ENCODE peak calls at places on chromosomes 2 and 18, in ten cellular contexts. One of them, this sample, is unnamed.
A peak's percentile ranks its signal among the peaks of the same experiment; 100 is the strongest.

GRCh38 chr2:61793389-61793836 is 60.4 kb downstream of the FAM161A start:
- DNase-seq in heart right ventricle: peak; percentile 49
- DNase-seq in body of pancreas: peak; percentile 76
- DNase-seq in cardiac muscle cell: peak; percentile 67
- DNase-seq in AG09319: peak; percentile 12
- DNase-seq in Calu3: peak; percentile 80
- DNase-seq in Peyer's patch: peak; percentile 80
- DNase-seq in CD8-positive, alpha-beta T cell: peak; percentile 65
- DNase-seq in GM20000: peak; percentile 70
- DNase-seq in upper lobe of right lung: peak; percentile 67
- DNase-seq in this sample: peak; percentile 64

GRCh38 chr2:219457784-219458369 is 23.2 kb downstream of the SPEG start:
- DNase-seq in heart right ventricle: no peak
- DNase-seq in body of pancreas: no peak
- DNase-seq in cardiac muscle cell: peak; percentile 40
- DNase-seq in AG09319: no peak
- DNase-seq in Calu3: no peak
- DNase-seq in Peyer's patch: no peak
- DNase-seq in CD8-positive, alpha-beta T cell: no peak
- DNase-seq in GM20000: no peak
- DNase-seq in upper lobe of right lung: no peak
- DNase-seq in this sample: no peak

GRCh38 chr2:212831671-212832199 is 293.1 kb upstream of the ERBB4 start:
- DNase-seq in heart right ventricle: no peak
- DNase-seq in body of pancreas: no peak
- DNase-seq in cardiac muscle cell: no peak
- DNase-seq in AG09319: no peak
- DNase-seq in Calu3: no peak
- DNase-seq in Peyer's patch: no peak
- DNase-seq in CD8-positive, alpha-beta T cell: no peak
- DNase-seq in GM20000: peak; percentile 14
- DNase-seq in upper lobe of right lung: peak; percentile 57
- DNase-seq in this sample: no peak

GRCh38 chr2:161243873-161244272 is 64.4 kb upstream of the PSMD14 start:
- DNase-seq in heart right ventricle: no peak
- DNase-seq in body of pancreas: no peak
- DNase-seq in cardiac muscle cell: no peak
- DNase-seq in AG09319: no peak
- DNase-seq in Calu3: no peak
- DNase-seq in Peyer's patch: no peak
- DNase-seq in CD8-positive, alpha-beta T cell: peak; percentile 7
- DNase-seq in GM20000: peak; percentile 19
- DNase-seq in upper lobe of right lung: no peak
- DNase-seq in this sample: no peak

GRCh38 chr18:356763-357162 is 88.9 kb upstream of the THOC1 start:
- DNase-seq in heart right ventricle: no peak
- DNase-seq in body of pancreas: no peak
- DNase-seq in cardiac muscle cell: no peak
- DNase-seq in AG09319: no peak
- DNase-seq in Calu3: no peak
- DNase-seq in Peyer's patch: no peak
- DNase-seq in CD8-positive, alpha-beta T cell: no peak
- DNase-seq in GM20000: no peak
- DNase-seq in upper lobe of right lung: no peak
- DNase-seq in this sample: no peak

GRCh38 chr18:23994361-23994902 is 20.1 kb upstream of the TTC39C start:
- DNase-seq in heart right ventricle: no peak
- DNase-seq in body of pancreas: no peak
- DNase-seq in cardiac muscle cell: no peak
- DNase-seq in AG09319: peak; percentile 91
- DNase-seq in Calu3: peak; percentile 47
- DNase-seq in Peyer's patch: peak; percentile 74
- DNase-seq in CD8-positive, alpha-beta T cell: no peak
- DNase-seq in GM20000: no peak
- DNase-seq in upper lobe of right lung: no peak
- DNase-seq in this sample: no peak

GRCh38 chr18:72700961-72701710 is 157.0 kb upstream of the CBLN2 start:
- DNase-seq in heart right ventricle: no peak
- DNase-seq in body of pancreas: no peak
- DNase-seq in cardiac muscle cell: peak; percentile 44
- DNase-seq in AG09319: no peak
- DNase-seq in Calu3: no peak
- DNase-seq in Peyer's patch: no peak
- DNase-seq in CD8-positive, alpha-beta T cell: no peak
- DNase-seq in GM20000: no peak
- DNase-seq in upper lobe of right lung: no peak
- DNase-seq in this sample: no peak

GRCh38 chr2:32752952-32753351 is 125.1 kb downstream of the TTC27 start:
- DNase-seq in heart right ventricle: no peak
- DNase-seq in body of pancreas: no peak
- DNase-seq in cardiac muscle cell: peak; percentile 32
- DNase-seq in AG09319: no peak
- DNase-seq in Calu3: no peak
- DNase-seq in Peyer's patch: no peak
- DNase-seq in CD8-positive, alpha-beta T cell: no peak
- DNase-seq in GM20000: no peak
- DNase-seq in upper lobe of right lung: no peak
- DNase-seq in this sample: no peak

DNA sequence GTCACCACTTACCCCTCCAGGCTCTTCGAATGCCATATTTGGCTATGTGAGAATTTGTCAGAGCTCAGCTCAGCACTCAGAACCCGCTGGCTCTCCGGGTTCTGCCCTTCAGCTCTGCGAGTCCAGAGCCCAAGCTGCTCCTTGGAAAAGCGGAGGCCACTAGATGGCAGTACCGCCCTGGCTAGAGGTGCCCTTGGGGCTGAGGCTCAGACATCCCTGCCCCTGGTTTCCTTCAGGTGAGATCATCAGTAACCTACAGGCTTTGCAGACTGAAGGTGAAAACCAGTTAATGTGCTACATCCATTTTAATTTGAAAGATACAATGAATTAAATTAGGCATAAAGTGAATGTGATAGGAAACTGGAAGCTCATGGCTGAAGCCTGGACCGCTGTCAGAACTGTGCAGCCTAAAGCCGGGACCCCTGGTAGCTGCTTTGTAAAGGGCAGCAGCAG is 285.6 kb downstream of the AGAP1 start:
- DNase-seq in heart right ventricle: peak; percentile 67
- DNase-seq in body of pancreas: peak; percentile 80
- DNase-seq in cardiac muscle cell: peak; percentile 83
- DNase-seq in AG09319: peak; percentile 16
- DNase-seq in Calu3: peak; percentile 87
- DNase-seq in Peyer's patch: peak; percentile 84
- DNase-seq in CD8-positive, alpha-beta T cell: peak; percentile 51
- DNase-seq in GM20000: peak; percentile 70
- DNase-seq in upper lobe of right lung: peak; percentile 79
- DNase-seq in this sample: peak; percentile 80
- TF ChIP-seq CTCF in heart right ventricle: peak; percentile 83
- TF ChIP-seq CTCF in body of pancreas: peak; percentile 83
- TF ChIP-seq CTCF in cardiac muscle cell: peak; percentile 96
- TF ChIP-seq CTCF in AG09319: peak; percentile 95
- TF ChIP-seq CTCF in Calu3: peak; percentile 80
- TF ChIP-seq CTCF in Peyer's patch: peak; percentile 73
- TF ChIP-seq CTCF in CD8-positive, alpha-beta T cell: peak; percentile 35
- TF ChIP-seq CTCF in GM20000: peak; percentile 84
- TF ChIP-seq CTCF in upper lobe of right lung: peak; percentile 76
- TF ChIP-seq CTCF in this sample: peak; percentile 89

GRCh38 chr2:3535467-3535793 is 16.1 kb upstream of the ADI1 start:
- DNase-seq in heart right ventricle: no peak
- DNase-seq in body of pancreas: no peak
- DNase-seq in cardiac muscle cell: no peak
- DNase-seq in AG09319: no peak
- DNase-seq in Calu3: no peak
- DNase-seq in Peyer's patch: peak; percentile 55
- DNase-seq in CD8-positive, alpha-beta T cell: no peak
- DNase-seq in GM20000: no peak
- DNase-seq in upper lobe of right lung: no peak
- DNase-seq in this sample: no peak

GRCh38 chr2:3539836-3540235 is 18.3 kb downstream of the RNASEH1 start:
- DNase-seq in heart right ventricle: no peak
- DNase-seq in body of pancreas: no peak
- DNase-seq in cardiac muscle cell: no peak
- DNase-seq in AG09319: no peak
- DNase-seq in Calu3: no peak
- DNase-seq in Peyer's patch: no peak
- DNase-seq in CD8-positive, alpha-beta T cell: no peak
- DNase-seq in GM20000: no peak
- DNase-seq in upper lobe of right lung: no peak
- DNase-seq in this sample: no peak

GRCh38 chr2:3535794-3536681 is 16.7 kb upstream of the ADI1 start:
- DNase-seq in heart right ventricle: peak; percentile 68
- DNase-seq in body of pancreas: peak; percentile 51
- DNase-seq in cardiac muscle cell: no peak
- DNase-seq in AG09319: peak; percentile 44
- DNase-seq in Calu3: peak; percentile 58
- DNase-seq in Peyer's patch: peak; percentile 65
- DNase-seq in CD8-positive, alpha-beta T cell: no peak
- DNase-seq in GM20000: peak; percentile 36
- DNase-seq in upper lobe of right lung: no peak
- DNase-seq in this sample: no peak

GRCh38 chr2:3534251-3534814 is 15.0 kb upstream of the ADI1 start:
- DNase-seq in heart right ventricle: no peak
- DNase-seq in body of pancreas: no peak
- DNase-seq in cardiac muscle cell: no peak
- DNase-seq in AG09319: no peak
- DNase-seq in Calu3: no peak
- DNase-seq in Peyer's patch: no peak
- DNase-seq in CD8-positive, alpha-beta T cell: no peak
- DNase-seq in GM20000: no peak
- DNase-seq in upper lobe of right lung: no peak
- DNase-seq in this sample: no peak

DNA sequence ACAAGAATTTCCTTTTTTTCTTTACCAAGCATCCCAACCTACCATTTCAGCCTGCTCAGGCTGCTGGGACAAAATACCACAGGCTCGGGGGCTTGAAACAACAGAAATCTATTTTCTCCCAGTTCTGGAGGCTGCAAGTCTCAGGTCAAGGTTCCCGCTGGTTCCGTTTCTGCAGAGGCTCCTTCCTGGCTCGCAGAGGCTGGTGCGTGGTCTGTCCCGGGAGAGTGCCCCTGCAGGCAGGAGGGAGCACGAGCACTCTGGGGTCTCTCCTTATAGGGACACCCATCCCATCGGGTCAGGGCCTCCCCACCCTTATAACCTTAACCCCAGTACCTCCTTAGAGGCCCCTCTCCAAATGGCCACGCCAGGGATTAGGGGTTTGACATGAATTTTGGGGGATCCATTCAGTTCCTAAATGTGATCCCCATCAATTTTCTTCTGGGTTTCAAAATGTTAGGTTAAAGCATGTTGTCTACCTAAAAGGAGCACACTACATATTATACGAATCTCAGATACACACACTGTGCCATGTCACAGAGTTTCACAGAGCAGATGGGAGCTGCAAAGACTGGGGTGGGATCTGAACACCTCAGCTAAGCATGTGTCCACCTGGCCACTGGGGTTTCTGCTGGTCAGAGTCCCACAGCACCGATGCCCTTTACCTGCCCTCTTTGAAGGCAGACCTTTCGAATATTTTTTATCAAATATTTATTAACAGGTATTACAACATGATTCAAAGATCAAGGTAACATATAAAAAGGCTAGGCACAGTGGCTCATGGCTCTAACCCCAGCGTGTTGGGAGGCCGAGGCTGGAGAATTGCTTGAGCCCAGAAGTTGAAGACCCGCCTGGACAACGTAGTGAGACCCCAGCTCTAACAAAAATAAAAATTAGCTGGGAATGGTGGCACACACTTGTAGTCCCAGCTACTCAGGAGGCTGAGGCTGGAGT is 17.6 kb upstream of the ADI1 start:
- DNase-seq in heart right ventricle: peak; percentile 61
- DNase-seq in body of pancreas: no peak
- DNase-seq in cardiac muscle cell: no peak
- DNase-seq in AG09319: no peak
- DNase-seq in Calu3: peak; percentile 73
- DNase-seq in Peyer's patch: no peak
- DNase-seq in CD8-positive, alpha-beta T cell: peak; percentile 20
- DNase-seq in GM20000: peak; percentile 61
- DNase-seq in upper lobe of right lung: no peak
- DNase-seq in this sample: no peak
- TF ChIP-seq CTCF in heart right ventricle: peak; percentile 42
- TF ChIP-seq CTCF in body of pancreas: no peak
- TF ChIP-seq CTCF in cardiac muscle cell: peak; percentile 72
- TF ChIP-seq CTCF in AG09319: peak; percentile 54
- TF ChIP-seq CTCF in Calu3: peak; percentile 27
- TF ChIP-seq CTCF in Peyer's patch: no peak
- TF ChIP-seq CTCF in CD8-positive, alpha-beta T cell: peak; percentile 22
- TF ChIP-seq CTCF in GM20000: peak; percentile 14
- TF ChIP-seq CTCF in upper lobe of right lung: peak; percentile 54
- TF ChIP-seq CTCF in this sample: peak; percentile 56

GRCh38 chr2:62801814-62802524 is 96.5 kb downstream of the EHBP1 start:
- DNase-seq in heart right ventricle: no peak
- DNase-seq in body of pancreas: no peak
- DNase-seq in cardiac muscle cell: no peak
- DNase-seq in AG09319: no peak
- DNase-seq in Calu3: no peak
- DNase-seq in Peyer's patch: no peak
- DNase-seq in CD8-positive, alpha-beta T cell: no peak
- DNase-seq in GM20000: no peak
- DNase-seq in upper lobe of right lung: no peak
- DNase-seq in this sample: no peak
- TF ChIP-seq CTCF in heart right ventricle: no peak
- TF ChIP-seq CTCF in body of pancreas: no peak
- TF ChIP-seq CTCF in cardiac muscle cell: peak; percentile 11
- TF ChIP-seq CTCF in AG09319: no peak
- TF ChIP-seq CTCF in Calu3: no peak
- TF ChIP-seq CTCF in Peyer's patch: no peak
- TF ChIP-seq CTCF in CD8-positive, alpha-beta T cell: no peak
- TF ChIP-seq CTCF in GM20000: no peak
- TF ChIP-seq CTCF in upper lobe of right lung: no peak
- TF ChIP-seq CTCF in this sample: peak; percentile 16

GRCh38 chr18:11750581-11751304 is 61.7 kb downstream of the GNAL start:
- DNase-seq in heart right ventricle: no peak
- DNase-seq in body of pancreas: no peak
- DNase-seq in cardiac muscle cell: no peak
- DNase-seq in AG09319: no peak
- DNase-seq in Calu3: no peak
- DNase-seq in Peyer's patch: no peak
- DNase-seq in CD8-positive, alpha-beta T cell: no peak
- DNase-seq in GM20000: no peak
- DNase-seq in upper lobe of right lung: no peak
- DNase-seq in this sample: no peak

GRCh38 chr18:11747731-11748130 is 58.7 kb downstream of the GNAL start:
- DNase-seq in heart right ventricle: no peak
- DNase-seq in body of pancreas: no peak
- DNase-seq in cardiac muscle cell: no peak
- DNase-seq in AG09319: no peak
- DNase-seq in Calu3: no peak
- DNase-seq in Peyer's patch: no peak
- DNase-seq in CD8-positive, alpha-beta T cell: no peak
- DNase-seq in GM20000: no peak
- DNase-seq in upper lobe of right lung: no peak
- DNase-seq in this sample: no peak

GRCh38 chr18:11750171-11750570 is 61.1 kb downstream of the GNAL start:
- DNase-seq in heart right ventricle: no peak
- DNase-seq in body of pancreas: no peak
- DNase-seq in cardiac muscle cell: no peak
- DNase-seq in AG09319: no peak
- DNase-seq in Calu3: no peak
- DNase-seq in Peyer's patch: no peak
- DNase-seq in CD8-positive, alpha-beta T cell: no peak
- DNase-seq in GM20000: no peak
- DNase-seq in upper lobe of right lung: no peak
- DNase-seq in this sample: no peak

GRCh38 chr18:11747286-11747685 is 58.2 kb downstream of the GNAL start:
- DNase-seq in heart right ventricle: no peak
- DNase-seq in body of pancreas: no peak
- DNase-seq in cardiac muscle cell: no peak
- DNase-seq in AG09319: no peak
- DNase-seq in Calu3: no peak
- DNase-seq in Peyer's patch: no peak
- DNase-seq in CD8-positive, alpha-beta T cell: no peak
- DNase-seq in GM20000: no peak
- DNase-seq in upper lobe of right lung: no peak
- DNase-seq in this sample: no peak

GRCh38 chr18:11749305-11749704 is 60.2 kb downstream of the GNAL start:
- DNase-seq in heart right ventricle: no peak
- DNase-seq in body of pancreas: no peak
- DNase-seq in cardiac muscle cell: no peak
- DNase-seq in AG09319: no peak
- DNase-seq in Calu3: no peak
- DNase-seq in Peyer's patch: no peak
- DNase-seq in CD8-positive, alpha-beta T cell: no peak
- DNase-seq in GM20000: no peak
- DNase-seq in upper lobe of right lung: no peak
- DNase-seq in this sample: no peak
- TF ChIP-seq CTCF in heart right ventricle: no peak
- TF ChIP-seq CTCF in body of pancreas: no peak
- TF ChIP-seq CTCF in cardiac muscle cell: no peak
- TF ChIP-seq CTCF in AG09319: no peak
- TF ChIP-seq CTCF in Calu3: no peak
- TF ChIP-seq CTCF in Peyer's patch: no peak
- TF ChIP-seq CTCF in CD8-positive, alpha-beta T cell: no peak
- TF ChIP-seq CTCF in GM20000: no peak
- TF ChIP-seq CTCF in upper lobe of right lung: no peak
- TF ChIP-seq CTCF in this sample: no peak